ENCODE peak calls at places on chromosome 10, in nine cellular contexts. M, U, W, O, K, X, T, P and I are unnamed samples.

GRCh38 chr10:69392481-69393000 is 24.2 kb downstream of the TACR2 start:
- DNase-seq in M (no peak), U (peak; percentile 83), W (peak; percentile 80), O (peak; percentile 93), K (peak; percentile 61), X (peak; percentile 83), T (peak; percentile 90), P (peak; percentile 80), I (peak; percentile 49)

GRCh38 chr10:97434055-97434454 is 8.1 kb downstream of the PGAM1 start:
- DNase-seq in M (no peak), U (no peak), W (no peak), O (no peak), K (no peak), X (no peak), T (peak; percentile 47), P (no peak), I (no peak)

GRCh38 chr10:110353244-110354119 is 48.8 kb upstream of the SMNDC1 start:
- DNase-seq in M (peak; percentile 90), U (no peak), W (peak; percentile 95), O (no peak), K (no peak), X (peak; percentile 68), T (peak; percentile 99), P (peak; percentile 33), I (peak; percentile 32)

GRCh38 chr10:78953124-78954008 is 115.4 kb upstream of the ZMIZ1 start:
- DNase-seq in M (no peak), U (peak; percentile 39), W (peak; percentile 38), O (no peak), K (no peak), X (peak; percentile 81), T (peak; percentile 65), P (peak; percentile 65), I (no peak)

GRCh38 chr10:118488710-118489497 is 106.5 kb downstream of the PRLHR start:
- DNase-seq in M (no peak), U (no peak), W (no peak), O (no peak), K (no peak), X (no peak), T (no peak), P (no peak), I (no peak)

GRCh38 chr10:64733980-64734379 is 1212.8 kb downstream of the REEP3 start:
- DNase-seq in M (no peak), U (no peak), W (peak; percentile 53), O (no peak), K (no peak), X (peak; percentile 10), T (no peak), P (peak; percentile 1), I (no peak)

GRCh38 chr10:71725998-71726672 is 6.6 kb upstream of the C10orf105 start:
- DNase-seq in M (no peak), U (no peak), W (peak; percentile 34), O (no peak), K (no peak), X (no peak), T (peak; percentile 63), P (peak; percentile 49), I (peak; percentile 76)

GRCh38 chr10:31623466-31623865 is 304.4 kb downstream of the ZEB1 start:
- DNase-seq in M (no peak), U (no peak), W (no peak), O (no peak), K (no peak), X (peak; percentile 73), T (no peak), P (no peak), I (no peak)

GRCh38 chr10:123156091-123156490 is 1.9 kb downstream of the BUB3 start:
- DNase-seq in M (no peak), U (no peak), W (no peak), O (no peak), K (no peak), X (no peak), T (peak; percentile 77), P (no peak), I (no peak)

GRCh38 chr10:132176647-132177046 is 10.1 kb upstream of the DPYSL4 start:
- DNase-seq in M (no peak), U (no peak), W (no peak), O (no peak), K (no peak), X (no peak), T (no peak), P (no peak), I (no peak)

GRCh38 chr10:8532647-8533046 is 478.2 kb downstream of the GATA3 start:
- DNase-seq in M (no peak), U (no peak), W (no peak), O (no peak), K (no peak), X (no peak), T (no peak), P (no peak), I (no peak)

GRCh38 chr10:71074176-71074755 is 138.1 kb upstream of the UNC5B start:
- DNase-seq in M (peak; percentile 46), U (no peak), W (no peak), O (peak; percentile 38), K (no peak), X (no peak), T (peak; percentile 39), P (no peak), I (no peak)

GRCh38 chr10:101682172-101682825 is 12.7 kb downstream of the FBXW4 start:
- DNase-seq in M (no peak), U (no peak), W (peak; percentile 51), O (no peak), K (no peak), X (peak; percentile 26), T (peak; percentile 26), P (no peak), I (no peak)

GRCh38 chr10:100827819-100828743 is 82.7 kb downstream of the PAX2 start:
- DNase-seq in M (no peak), U (no peak), W (peak; percentile 16), O (peak; percentile 64), K (peak; percentile 10), X (peak; percentile 39), T (peak; percentile 57), P (peak; percentile 60), I (no peak)

GRCh38 chr10:82889703-82890102 is 1014.7 kb downstream of the NRG3 start:
- DNase-seq in M (no peak), U (no peak), W (no peak), O (no peak), K (peak; percentile 14), X (peak; percentile 2), T (no peak), P (no peak), I (no peak)

GRCh38 chr10:124946945-124947344 is 5.0 kb downstream of the ZRANB1 start:
- DNase-seq in M (no peak), U (no peak), W (no peak), O (no peak), K (no peak), X (peak; percentile 45), T (no peak), P (no peak), I (no peak)